ENCODE peak calls at places on chromosomes 4 and X, in six cellular contexts. One of them, this sample, is unnamed.

GRCh38 chr4:25863347-25863784 is 578 bp upstream of the SEL1L3 start:
- DNase-seq in neural progenitor cell: peak; percentile 47
- DNase-seq in osteoblast: peak; percentile 81
- DNase-seq in SK-N-SH: peak; percentile 57
- DNase-seq in endothelial cell of umbilical vein: no peak
- DNase-seq in OCI-LY7: peak; percentile 54
- DNase-seq in this sample: no peak

GRCh38 chr4:101191302-101192098 is 155.8 kb downstream of the PPP3CA start:
- DNase-seq in neural progenitor cell: peak; percentile 56
- DNase-seq in osteoblast: peak; percentile 27
- DNase-seq in SK-N-SH: peak; percentile 47
- DNase-seq in endothelial cell of umbilical vein: peak; percentile 99
- DNase-seq in OCI-LY7: no peak
- DNase-seq in this sample: no peak

GRCh38 chr4:20474119-20474518 is 222.4 kb downstream of the SLIT2 start:
- DNase-seq in neural progenitor cell: peak; percentile 61
- DNase-seq in osteoblast: no peak
- DNase-seq in SK-N-SH: no peak
- DNase-seq in endothelial cell of umbilical vein: peak; percentile 37
- DNase-seq in OCI-LY7: no peak
- DNase-seq in this sample: no peak

GRCh38 chr4:140286503-140286902 is 86.9 kb upstream of the SCOC start:
- DNase-seq in neural progenitor cell: no peak
- DNase-seq in osteoblast: peak; percentile 15
- DNase-seq in SK-N-SH: peak; percentile 66
- DNase-seq in endothelial cell of umbilical vein: no peak
- DNase-seq in OCI-LY7: no peak
- DNase-seq in this sample: no peak

GRCh38 chr4:94458682-94459081 is 6.9 kb downstream of the PDLIM5 start:
- DNase-seq in neural progenitor cell: no peak
- DNase-seq in osteoblast: no peak
- DNase-seq in SK-N-SH: no peak
- DNase-seq in endothelial cell of umbilical vein: no peak
- DNase-seq in OCI-LY7: no peak
- DNase-seq in this sample: no peak

GRCh38 chr4:87270144-87270543 is 49.7 kb upstream of the KLHL8 start:
- DNase-seq in neural progenitor cell: peak; percentile 59
- DNase-seq in osteoblast: peak; percentile 64
- DNase-seq in SK-N-SH: peak; percentile 39
- DNase-seq in endothelial cell of umbilical vein: peak; percentile 31
- DNase-seq in OCI-LY7: peak; percentile 5
- DNase-seq in this sample: peak; percentile 9

GRCh38 chr4:112058433-112058832 is 86.8 kb upstream of the FAM241A start:
- DNase-seq in neural progenitor cell: no peak
- DNase-seq in osteoblast: no peak
- DNase-seq in SK-N-SH: no peak
- DNase-seq in endothelial cell of umbilical vein: peak; percentile 47
- DNase-seq in OCI-LY7: no peak
- DNase-seq in this sample: no peak

GRCh38 chr4:3809451-3810110 is 43.4 kb downstream of the ADRA2C start:
- DNase-seq in neural progenitor cell: no peak
- DNase-seq in osteoblast: no peak
- DNase-seq in SK-N-SH: no peak
- DNase-seq in endothelial cell of umbilical vein: no peak
- DNase-seq in OCI-LY7: no peak
- DNase-seq in this sample: no peak

GRCh38 chrX:119688856-119689455 is 4.0 kb downstream of the SEPTIN6 start:
- DNase-seq in neural progenitor cell: no peak
- DNase-seq in osteoblast: no peak
- DNase-seq in SK-N-SH: no peak
- DNase-seq in endothelial cell of umbilical vein: no peak
- DNase-seq in OCI-LY7: no peak
- DNase-seq in this sample: peak; percentile 47

GRCh38 chr4:81335221-81335912 is 120.3 kb upstream of the PRKG2 start:
- DNase-seq in neural progenitor cell: no peak
- DNase-seq in osteoblast: no peak
- DNase-seq in SK-N-SH: no peak
- DNase-seq in endothelial cell of umbilical vein: no peak
- DNase-seq in OCI-LY7: no peak
- DNase-seq in this sample: no peak

GRCh38 chrX:37378830-37379229 is 29.7 kb downstream of the PRRG1 start:
- DNase-seq in neural progenitor cell: no peak
- DNase-seq in osteoblast: no peak
- DNase-seq in SK-N-SH: no peak
- DNase-seq in endothelial cell of umbilical vein: no peak
- DNase-seq in OCI-LY7: no peak
- DNase-seq in this sample: no peak

GRCh38 chrX:53594354-53594753 is 92.2 kb downstream of the HUWE1 start:
- DNase-seq in neural progenitor cell: no peak
- DNase-seq in osteoblast: no peak
- DNase-seq in SK-N-SH: no peak
- DNase-seq in endothelial cell of umbilical vein: no peak
- DNase-seq in OCI-LY7: no peak
- DNase-seq in this sample: no peak

GRCh38 chr4:10095296-10095991 is 21.2 kb downstream of the WDR1 start:
- DNase-seq in neural progenitor cell: no peak
- DNase-seq in osteoblast: peak; percentile 86
- DNase-seq in SK-N-SH: no peak
- DNase-seq in endothelial cell of umbilical vein: no peak
- DNase-seq in OCI-LY7: no peak
- DNase-seq in this sample: no peak

GRCh38 chr4:6773106-6773505 is 9.4 kb upstream of the KIAA0232 start:
- DNase-seq in neural progenitor cell: no peak
- DNase-seq in osteoblast: peak; percentile 71
- DNase-seq in SK-N-SH: no peak
- DNase-seq in endothelial cell of umbilical vein: no peak
- DNase-seq in OCI-LY7: no peak
- DNase-seq in this sample: no peak

GRCh38 chrX:44459501-44459900 is 83.2 kb downstream of the FUNDC1 start:
- DNase-seq in neural progenitor cell: no peak
- DNase-seq in osteoblast: no peak
- DNase-seq in SK-N-SH: no peak
- DNase-seq in endothelial cell of umbilical vein: no peak
- DNase-seq in OCI-LY7: no peak
- DNase-seq in this sample: no peak

GRCh38 chr4:31366041-31366440 is 645.9 kb downstream of the PCDH7 start:
- DNase-seq in neural progenitor cell: no peak
- DNase-seq in osteoblast: no peak
- DNase-seq in SK-N-SH: no peak
- DNase-seq in endothelial cell of umbilical vein: no peak
- DNase-seq in OCI-LY7: no peak
- DNase-seq in this sample: no peak

GRCh38 chr4:87060957-87061356 is 126.1 kb downstream of the AFF1 start:
- DNase-seq in neural progenitor cell: no peak
- DNase-seq in osteoblast: peak; percentile 91
- DNase-seq in SK-N-SH: no peak
- DNase-seq in endothelial cell of umbilical vein: no peak
- DNase-seq in OCI-LY7: no peak
- DNase-seq in this sample: no peak

GRCh38 chr4:149997881-149998421 is 80.3 kb upstream of the DCLK2 start:
- DNase-seq in neural progenitor cell: no peak
- DNase-seq in osteoblast: peak; percentile 63
- DNase-seq in SK-N-SH: no peak
- DNase-seq in endothelial cell of umbilical vein: peak; percentile 64
- DNase-seq in OCI-LY7: no peak
- DNase-seq in this sample: no peak

GRCh38 chrX:72016881-72017783 is 106.5 kb downstream of the NHSL2 start:
- DNase-seq in neural progenitor cell: no peak
- DNase-seq in osteoblast: no peak
- DNase-seq in SK-N-SH: no peak
- DNase-seq in endothelial cell of umbilical vein: no peak
- DNase-seq in OCI-LY7: no peak
- DNase-seq in this sample: no peak

GRCh38 chr4:176939445-176939844 is 146.7 kb upstream of the VEGFC start:
- DNase-seq in neural progenitor cell: no peak
- DNase-seq in osteoblast: peak; percentile 73
- DNase-seq in SK-N-SH: no peak
- DNase-seq in endothelial cell of umbilical vein: peak; percentile 66
- DNase-seq in OCI-LY7: no peak
- DNase-seq in this sample: no peak

GRCh38 chrX:13939741-13940597 is 89.7 kb downstream of the GEMIN8 start:
- DNase-seq in neural progenitor cell: peak; percentile 4
- DNase-seq in osteoblast: no peak
- DNase-seq in SK-N-SH: no peak
- DNase-seq in endothelial cell of umbilical vein: no peak
- DNase-seq in OCI-LY7: no peak
- DNase-seq in this sample: no peak

GRCh38 chrX:31349515-31349914 is 277.7 kb upstream of the FTHL17 start:
- DNase-seq in neural progenitor cell: no peak
- DNase-seq in osteoblast: no peak
- DNase-seq in SK-N-SH: no peak
- DNase-seq in endothelial cell of umbilical vein: no peak
- DNase-seq in OCI-LY7: no peak
- DNase-seq in this sample: no peak

GRCh38 chr4:8472689-8473197 is 32.2 kb downstream of the TRMT44 start:
- DNase-seq in neural progenitor cell: no peak
- DNase-seq in osteoblast: peak; percentile 97
- DNase-seq in SK-N-SH: no peak
- DNase-seq in endothelial cell of umbilical vein: no peak
- DNase-seq in OCI-LY7: no peak
- DNase-seq in this sample: no peak

GRCh38 chrX:153333271-153333670 is 682 bp upstream of the ZNF275 start:
- DNase-seq in neural progenitor cell: no peak
- DNase-seq in osteoblast: no peak
- DNase-seq in SK-N-SH: no peak
- DNase-seq in endothelial cell of umbilical vein: no peak
- DNase-seq in OCI-LY7: no peak
- DNase-seq in this sample: no peak

GRCh38 chrX:153336128-153336894 is 2.4 kb downstream of the ZNF275 start:
- DNase-seq in neural progenitor cell: no peak
- DNase-seq in osteoblast: no peak
- DNase-seq in SK-N-SH: no peak
- DNase-seq in endothelial cell of umbilical vein: no peak
- DNase-seq in OCI-LY7: peak; percentile 54
- DNase-seq in this sample: no peak

GRCh38 chrX:153336988-153337387 is 3.0 kb downstream of the ZNF275 start:
- DNase-seq in neural progenitor cell: no peak
- DNase-seq in osteoblast: no peak
- DNase-seq in SK-N-SH: no peak
- DNase-seq in endothelial cell of umbilical vein: no peak
- DNase-seq in OCI-LY7: no peak
- DNase-seq in this sample: no peak

GRCh38 chrX:153334654-153335295 is 822 bp downstream of the ZNF275 start:
- DNase-seq in neural progenitor cell: no peak
- DNase-seq in osteoblast: no peak
- DNase-seq in SK-N-SH: no peak
- DNase-seq in endothelial cell of umbilical vein: no peak
- DNase-seq in OCI-LY7: no peak
- DNase-seq in this sample: no peak

DNA sequence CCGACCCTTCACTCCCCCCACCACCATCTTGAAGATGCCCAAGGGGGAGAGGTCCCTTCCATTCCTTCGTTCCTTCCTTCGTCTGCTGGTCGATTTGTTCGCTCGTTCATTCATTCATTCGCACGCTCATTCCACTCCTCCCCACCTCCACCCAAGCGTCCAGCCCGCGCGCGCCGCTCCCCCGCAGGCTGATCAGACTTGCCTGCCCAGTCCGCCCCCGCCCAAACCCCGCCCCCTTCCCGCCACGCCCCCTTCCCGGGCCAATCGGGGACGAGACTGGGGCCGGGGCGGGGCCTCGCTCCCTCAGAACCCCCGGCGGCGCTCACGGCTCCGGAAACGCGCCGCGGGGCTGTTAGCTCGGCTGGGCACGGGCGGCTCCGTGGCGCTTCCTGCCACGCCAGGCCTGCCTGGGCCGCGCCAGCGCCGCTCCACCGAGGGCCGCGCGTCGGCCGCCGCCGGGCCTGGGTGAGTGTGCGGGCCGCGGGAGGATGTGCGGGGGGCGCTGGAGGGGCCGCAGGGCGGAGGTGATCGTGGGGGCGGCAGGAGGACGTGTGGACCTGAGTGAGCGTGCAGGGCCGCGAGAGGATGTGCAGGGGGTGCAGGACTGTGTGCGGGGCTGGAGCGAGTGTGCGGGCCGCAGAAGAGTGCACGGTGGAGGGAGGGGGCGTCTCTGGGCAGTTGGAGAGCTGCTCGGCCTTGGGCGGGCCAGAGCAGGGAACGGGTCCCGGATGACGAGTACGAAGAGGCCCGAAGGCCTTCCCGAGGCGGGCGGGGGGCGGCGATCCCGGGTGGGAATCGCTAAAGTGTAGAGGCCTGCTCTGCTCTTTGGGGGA is at the start of gene ZNF275:
- DNase-seq in neural progenitor cell: peak; percentile 88
- DNase-seq in osteoblast: peak; percentile 97
- DNase-seq in SK-N-SH: peak; percentile 94
- DNase-seq in endothelial cell of umbilical vein: peak; percentile 72
- DNase-seq in OCI-LY7: peak; percentile 87
- DNase-seq in this sample: peak; percentile 82
- H3K79me2 ChIP-seq in neural progenitor cell: peaks cover 17% of the 10 kb centered on the region
- H3K79me2 ChIP-seq in osteoblast: peaks cover 43% of the 10 kb centered on the region
- H3K79me2 ChIP-seq in SK-N-SH: peaks cover 32% of the 10 kb centered on the region
- H3K79me2 ChIP-seq in endothelial cell of umbilical vein: peaks cover 12% of the 10 kb centered on the region
- H3K79me2 ChIP-seq in OCI-LY7: no peaks in the 10 kb centered on the region
- H3K79me2 ChIP-seq in this sample: peaks cover 45% of the 10 kb centered on the region

GRCh38 chrX:154749856-154750255 is 1.0 kb downstream of the GAB3 start:
- DNase-seq in neural progenitor cell: no peak
- DNase-seq in osteoblast: no peak
- DNase-seq in SK-N-SH: no peak
- DNase-seq in endothelial cell of umbilical vein: no peak
- DNase-seq in OCI-LY7: no peak
- DNase-seq in this sample: peak; percentile 45
- TF ChIP-seq CTCF in neural progenitor cell: no peak
- TF ChIP-seq CTCF in osteoblast: no peak
- TF ChIP-seq CTCF in SK-N-SH: peak; percentile 7
- TF ChIP-seq CTCF in endothelial cell of umbilical vein: no peak
- TF ChIP-seq CTCF in OCI-LY7: no peak
- TF ChIP-seq CTCF in this sample: peak; percentile 15

GRCh38 chr4:82360298-82361177 is 13.3 kb downstream of the HNRNPD start:
- DNase-seq in neural progenitor cell: peak; percentile 67
- DNase-seq in osteoblast: peak; percentile 71
- DNase-seq in SK-N-SH: peak; percentile 30
- DNase-seq in endothelial cell of umbilical vein: peak; percentile 58
- DNase-seq in OCI-LY7: peak; percentile 50
- DNase-seq in this sample: no peak
- H3K4me1 ChIP-seq in neural progenitor cell: peaks cover 23% of the 10 kb centered on the region
- H3K4me1 ChIP-seq in osteoblast: no peaks in the 10 kb centered on the region
- H3K4me1 ChIP-seq in SK-N-SH: peaks cover 2% of the 10 kb centered on the region
- H3K4me1 ChIP-seq in endothelial cell of umbilical vein: no peaks in the 10 kb centered on the region
- H3K4me1 ChIP-seq in OCI-LY7: peaks cover 47% of the 10 kb centered on the region
- H3K4me1 ChIP-seq in this sample: peaks cover 34% of the 10 kb centered on the region

GRCh38 chr4:186725422-186726149 is 1.9 kb upstream of the FAT1 start:
- DNase-seq in neural progenitor cell: peak; percentile 86
- DNase-seq in osteoblast: peak; percentile 98
- DNase-seq in SK-N-SH: peak; percentile 76
- DNase-seq in endothelial cell of umbilical vein: peak; percentile 43
- DNase-seq in OCI-LY7: no peak
- DNase-seq in this sample: no peak

GRCh38 chr4:186723207-186724047 is at the start of gene FAT1:
- DNase-seq in neural progenitor cell: peak; percentile 91
- DNase-seq in osteoblast: peak; percentile 95
- DNase-seq in SK-N-SH: peak; percentile 85
- DNase-seq in endothelial cell of umbilical vein: peak; percentile 43
- DNase-seq in OCI-LY7: no peak
- DNase-seq in this sample: no peak

GRCh38 chr4:186722856-186723206 is 825 bp downstream of the FAT1 start:
- DNase-seq in neural progenitor cell: no peak
- DNase-seq in osteoblast: peak; percentile 89
- DNase-seq in SK-N-SH: no peak
- DNase-seq in endothelial cell of umbilical vein: no peak
- DNase-seq in OCI-LY7: no peak
- DNase-seq in this sample: no peak

GRCh38 chr4:186724861-186725419 is 1.3 kb upstream of the FAT1 start:
- DNase-seq in neural progenitor cell: peak; percentile 50
- DNase-seq in osteoblast: peak; percentile 78
- DNase-seq in SK-N-SH: no peak
- DNase-seq in endothelial cell of umbilical vein: peak; percentile 25
- DNase-seq in OCI-LY7: no peak
- DNase-seq in this sample: no peak

GRCh38 chr4:186724048-186724860 is 598 bp upstream of the FAT1 start:
- DNase-seq in neural progenitor cell: peak; percentile 75
- DNase-seq in osteoblast: peak; percentile 96
- DNase-seq in SK-N-SH: peak; percentile 60
- DNase-seq in endothelial cell of umbilical vein: no peak
- DNase-seq in OCI-LY7: no peak
- DNase-seq in this sample: no peak
- H3K79me2 ChIP-seq in neural progenitor cell: peaks cover 82% of the 10 kb centered on the region
- H3K79me2 ChIP-seq in osteoblast: peaks cover 75% of the 10 kb centered on the region
- H3K79me2 ChIP-seq in SK-N-SH: peaks cover 62% of the 10 kb centered on the region
- H3K79me2 ChIP-seq in endothelial cell of umbilical vein: no peaks in the 10 kb centered on the region
- H3K79me2 ChIP-seq in OCI-LY7: no peaks in the 10 kb centered on the region
- H3K79me2 ChIP-seq in this sample: no peaks in the 10 kb centered on the region